ENCODE peak calls at places on chromosomes 4 and X, in eight cellular contexts. P is stimulated activated CD4-positive, alpha-beta T cell treated with anti-CD3 and anti-CD28 coated beads, Interleukin-15, amount 100 ng/mL, for 1 hour; J is posterior vena cava; S is H7; Z is nucleus accumbens; U is stimulated activated naive CD8-positive, alpha-beta T cell treated with anti-CD3 and anti-CD28 coated beads, Interleukin-15, amount 100 ng/mL, for 72 hours; V is IMR-90; O is kidney glomerular epithelial cell. Q is an unnamed sample.

GRCh38 chr4:38177792-38178665 is 217.8 kb downstream of the PTTG2 start:
- DNase-seq in P (peak), J (peak), S (no peak), Z (no peak), U (no peak), V (no peak), O (no peak), Q (no peak)

GRCh38 chr4:110640608-110641007 is 17.7 kb upstream of the PITX2 start:
- DNase-seq in P (no peak), J (no peak), S (no peak), Z (no peak), U (no peak), V (no peak), O (no peak), Q (no peak)

GRCh38 chr4:23023666-23024065 is 330.9 kb downstream of the GBA3 start:
- DNase-seq in P (no peak), J (no peak), S (no peak), Z (no peak), U (no peak), V (no peak), O (no peak), Q (no peak)

GRCh38 chrX:22325091-22325490 is 52.4 kb downstream of the CBLL2 start:
- DNase-seq in P (no peak), J (no peak), S (no peak), Z (no peak), U (no peak), V (peak), O (no peak), Q (no peak)

GRCh38 chrX:132986556-132986955 is 28.1 kb upstream of the HS6ST2 start:
- DNase-seq in P (no peak), J (no peak), S (no peak), Z (no peak), U (no peak), V (no peak), O (peak), Q (no peak)

GRCh38 chrX:154025230-154025629 is 5.5 kb upstream of the IRAK1 start:
- DNase-seq in P (no peak), J (no peak), S (peak), Z (no peak), U (no peak), V (no peak), O (no peak), Q (no peak)

GRCh38 chr4:64774626-64775025 is 365.4 kb upstream of the TECRL start:
- DNase-seq in P (no peak), J (no peak), S (no peak), Z (no peak), U (no peak), V (no peak), O (no peak), Q (no peak)

GRCh38 chr4:184383497-184384055 is 90.8 kb downstream of the IRF2 start:
- DNase-seq in P (no peak), J (no peak), S (no peak), Z (peak), U (no peak), V (peak), O (peak), Q (no peak)

GRCh38 chrX:132171881-132172280 is 44.1 kb upstream of the FRMD7 start:
- DNase-seq in P (no peak), J (no peak), S (no peak), Z (no peak), U (no peak), V (no peak), O (no peak), Q (no peak)

GRCh38 chrX:22603060-22603459 is 330.3 kb downstream of the CBLL2 start:
- DNase-seq in P (no peak), J (no peak), S (no peak), Z (no peak), U (no peak), V (no peak), O (no peak), Q (no peak)

Q was measured in H1.